ENCODE peak calls at places on chromosomes 13 and 19, in eight cellular contexts. K is GM13977, P is NCI-H1694 treated with DMSO at 0.1 percent for 48 hours, O is ACHN, C is KBM-7, W is cardiac muscle cell, B is C1 segment of cervical spinal cord, N is BJ. J is an unnamed sample.
A peak's percentile ranks its signal among the peaks of the same experiment; 100 is the strongest.

GRCh38 chr13:56907766-56908165 is 233.0 kb upstream of the PRR20A start:
- DNase-seq in O (no peak), N (no peak), C (no peak), W (no peak), B (no peak), P (no peak), K (no peak), J (no peak)

GRCh38 chr13:33194820-33195692 is 90.5 kb downstream of the STARD13 start:
- DNase-seq in C (no peak), B (no peak), O (peak; percentile 26), W (no peak), K (peak; percentile 62), N (peak; percentile 78), P (peak; percentile 11), J (peak; percentile 27)

GRCh38 chr19:54248016-54248601 is 5.5 kb upstream of the LILRA6 start:
- DNase-seq in K (no peak), N (no peak), B (peak; percentile 48), W (no peak), C (peak; percentile 42), O (no peak), P (no peak), J (no peak)

GRCh38 chr19:6350688-6351087 is 10.6 kb upstream of the CLPP start:
- DNase-seq in N (no peak), O (no peak), W (no peak), K (no peak), P (no peak), C (no peak), B (no peak), J (no peak)

GRCh38 chr19:574658-575526 is 2.5 kb downstream of the BSG start:
- DNase-seq in N (no peak), K (peak; percentile 60), C (peak; percentile 58), B (peak; percentile 41), W (peak; percentile 30), P (no peak), O (no peak), J (no peak)

GRCh38 chr19:48113190-48113917 is 2.7 kb upstream of the PLA2G4C start:
- DNase-seq in K (no peak), W (no peak), C (no peak), O (no peak), N (no peak), P (no peak), B (no peak), J (no peak)

GRCh38 chr13:104372128-104372527 is 1305.9 kb upstream of the SLC10A2 start:
- DNase-seq in P (no peak), C (no peak), B (no peak), O (no peak), K (no peak), W (no peak), N (no peak), J (no peak)

GRCh38 chr19:17687857-17688784 is at the start of gene UNC13A:
- DNase-seq in K (peak; percentile 85), O (peak; percentile 59), W (peak; percentile 86), C (peak; percentile 36), P (peak; percentile 53), N (no peak), B (no peak), J (no peak)

GRCh38 chr19:2424686-2425621 is 2.4 kb downstream of the TIMM13 start:
- DNase-seq in O (no peak), C (no peak), N (no peak), P (no peak), W (peak; percentile 65), B (no peak), K (no peak), J (no peak)

GRCh38 chr19:801861-802496 is 4.7 kb downstream of the PTBP1 start:
- DNase-seq in C (no peak), K (no peak), P (no peak), O (no peak), B (no peak), W (peak; percentile 2), N (no peak), J (no peak)

GRCh38 chr13:36362914-36363313 is 16.7 kb upstream of the SPART start:
- DNase-seq in O (no peak), K (no peak), C (no peak), N (no peak), W (no peak), B (no peak), P (no peak), J (no peak)

GRCh38 chr19:10412257-10412977 is 7.9 kb upstream of the PDE4A start:
- DNase-seq in K (peak; percentile 65), B (no peak), P (no peak), N (no peak), C (no peak), W (no peak), O (no peak), J (no peak)

GRCh38 chr13:59587030-59587429 is 576.7 kb downstream of the DIAPH3 start:
- DNase-seq in K (no peak), P (no peak), C (no peak), B (no peak), O (no peak), N (no peak), W (no peak), J (no peak)

GRCh38 chr19:16285769-16286564 is 38.7 kb upstream of the KLF2 start:
- DNase-seq in B (peak; percentile 8), N (no peak), P (no peak), K (no peak), O (no peak), C (no peak), W (peak; percentile 53), J (no peak)

J was measured in SW 1271.